ENCODE peak calls at places on chromosomes 2 and 18, in seven cellular contexts. One of them, this sample, is unnamed.
A peak's percentile ranks its signal among the peaks of the same experiment; 100 is the strongest.

GRCh38 chr2:58516695-58517094 is 275.6 kb upstream of the FANCL start:
- DNase-seq in lower lobe of right lung: no peak
- DNase-seq in body of pancreas: no peak
- DNase-seq in sigmoid colon: no peak
- DNase-seq in ovary: no peak
- DNase-seq in heart right ventricle: no peak
- DNase-seq in SJSA1: no peak
- DNase-seq in this sample: no peak

GRCh38 chr18:34647251-34647650 is 62.8 kb upstream of the DTNA start:
- DNase-seq in sigmoid colon: no peak
- DNase-seq in heart right ventricle: no peak
- DNase-seq in lower lobe of right lung: no peak
- DNase-seq in ovary: no peak
- DNase-seq in SJSA1: no peak
- DNase-seq in body of pancreas: no peak
- DNase-seq in this sample: no peak

GRCh38 chr18:2143666-2144065 is 427.6 kb downstream of the METTL4 start:
- DNase-seq in heart right ventricle: no peak
- DNase-seq in lower lobe of right lung: no peak
- DNase-seq in ovary: no peak
- DNase-seq in sigmoid colon: no peak
- DNase-seq in SJSA1: no peak
- DNase-seq in body of pancreas: no peak
- DNase-seq in this sample: no peak

GRCh38 chr2:227780981-227781630 is 32.5 kb upstream of the CCL20 start:
- DNase-seq in SJSA1: no peak
- DNase-seq in lower lobe of right lung: no peak
- DNase-seq in body of pancreas: no peak
- DNase-seq in sigmoid colon: no peak
- DNase-seq in ovary: no peak
- DNase-seq in heart right ventricle: no peak
- DNase-seq in this sample: no peak

GRCh38 chr2:220129427-220129826 is 502.0 kb downstream of the SLC4A3 start:
- DNase-seq in lower lobe of right lung: no peak
- DNase-seq in heart right ventricle: no peak
- DNase-seq in ovary: no peak
- DNase-seq in sigmoid colon: no peak
- DNase-seq in SJSA1: no peak
- DNase-seq in body of pancreas: no peak
- DNase-seq in this sample: no peak

GRCh38 chr2:37590119-37590571 is 81.3 kb downstream of the CDC42EP3 start:
- DNase-seq in sigmoid colon: no peak
- DNase-seq in SJSA1: peak; percentile 87
- DNase-seq in lower lobe of right lung: no peak
- DNase-seq in heart right ventricle: no peak
- DNase-seq in body of pancreas: no peak
- DNase-seq in ovary: no peak
- DNase-seq in this sample: peak; percentile 33

GRCh38 chr2:231250146-231250545 is 51.7 kb downstream of the ARMC9 start:
- DNase-seq in body of pancreas: no peak
- DNase-seq in lower lobe of right lung: no peak
- DNase-seq in sigmoid colon: no peak
- DNase-seq in heart right ventricle: no peak
- DNase-seq in SJSA1: no peak
- DNase-seq in ovary: no peak
- DNase-seq in this sample: no peak

GRCh38 chr2:11534746-11535484 is 1.1 kb downstream of the GREB1 start:
- DNase-seq in ovary: no peak
- DNase-seq in body of pancreas: no peak
- DNase-seq in lower lobe of right lung: no peak
- DNase-seq in sigmoid colon: no peak
- DNase-seq in SJSA1: no peak
- DNase-seq in heart right ventricle: no peak
- DNase-seq in this sample: no peak

GRCh38 chr2:205748660-205749059 is 66.4 kb downstream of the NRP2 start:
- DNase-seq in SJSA1: no peak
- DNase-seq in sigmoid colon: no peak
- DNase-seq in lower lobe of right lung: no peak
- DNase-seq in ovary: no peak
- DNase-seq in heart right ventricle: no peak
- DNase-seq in body of pancreas: no peak
- DNase-seq in this sample: no peak

GRCh38 chr18:57837917-57838548 is 34.9 kb upstream of the ATP8B1 start:
- DNase-seq in SJSA1: no peak
- DNase-seq in sigmoid colon: no peak
- DNase-seq in heart right ventricle: no peak
- DNase-seq in lower lobe of right lung: no peak
- DNase-seq in ovary: no peak
- DNase-seq in body of pancreas: no peak
- DNase-seq in this sample: no peak

DNA sequence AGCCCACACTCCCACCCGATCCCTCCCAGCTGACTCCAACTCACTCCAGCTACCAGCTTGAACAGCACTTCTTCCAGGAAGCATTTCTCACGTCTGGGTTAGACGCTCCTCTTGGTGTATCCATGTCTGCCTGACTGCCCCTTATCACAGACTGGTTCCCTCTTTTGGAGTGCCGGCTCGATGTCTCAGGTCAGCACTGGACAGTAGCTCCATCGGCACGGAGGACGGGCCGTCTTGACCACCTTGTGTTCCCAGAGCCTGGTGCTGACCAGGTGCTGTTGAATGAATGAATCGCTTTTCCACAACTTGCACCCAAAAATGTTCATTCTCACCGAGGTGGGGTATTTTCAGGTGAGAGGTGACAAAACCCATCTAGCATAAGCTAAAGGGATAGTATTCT is 71.8 kb downstream of the LBH start:
- DNase-seq in heart right ventricle: no peak
- DNase-seq in sigmoid colon: no peak
- DNase-seq in body of pancreas: no peak
- DNase-seq in lower lobe of right lung: no peak
- DNase-seq in ovary: no peak
- DNase-seq in SJSA1: no peak
- DNase-seq in this sample: no peak
- H3K4me1 ChIP-seq in heart right ventricle: peaks cover 33% of the 10 kb centered on the region
- H3K4me1 ChIP-seq in sigmoid colon: no peaks in the 10 kb centered on the region
- H3K4me1 ChIP-seq in body of pancreas: peaks cover 19% of the 10 kb centered on the region
- H3K4me1 ChIP-seq in lower lobe of right lung: peaks cover 17% of the 10 kb centered on the region
- H3K4me1 ChIP-seq in ovary: peaks cover 4% of the 10 kb centered on the region
- H3K4me1 ChIP-seq in SJSA1: peaks cover 34% of the 10 kb centered on the region
- H3K4me1 ChIP-seq in this sample: peaks cover 30% of the 10 kb centered on the region

GRCh38 chr2:235665656-235666239 is 171.9 kb downstream of the AGAP1 start:
- DNase-seq in heart right ventricle: no peak
- DNase-seq in lower lobe of right lung: no peak
- DNase-seq in ovary: no peak
- DNase-seq in sigmoid colon: peak; percentile 79
- DNase-seq in SJSA1: no peak
- DNase-seq in body of pancreas: peak; percentile 46
- DNase-seq in this sample: peak; percentile 65
- H3K4me3 ChIP-seq in heart right ventricle: peak overlapping the region; percentile 1
- H3K4me3 ChIP-seq in lower lobe of right lung: peak overlapping the region; percentile 25
- H3K4me3 ChIP-seq in ovary: no peak overlapping the region
- H3K4me3 ChIP-seq in sigmoid colon: peak overlapping the region; percentile 43
- H3K4me3 ChIP-seq in SJSA1: no peak overlapping the region
- H3K4me3 ChIP-seq in body of pancreas: no peak overlapping the region
- H3K4me3 ChIP-seq in this sample: peak overlapping the region; percentile 52

GRCh38 chr2:174587607-174588006 is 10.0 kb downstream of the WIPF1 start:
- DNase-seq in ovary: no peak
- DNase-seq in body of pancreas: no peak
- DNase-seq in SJSA1: no peak
- DNase-seq in sigmoid colon: no peak
- DNase-seq in lower lobe of right lung: no peak
- DNase-seq in heart right ventricle: no peak
- DNase-seq in this sample: peak; percentile 16

GRCh38 chr2:174590346-174590745 is 7.3 kb downstream of the WIPF1 start:
- DNase-seq in lower lobe of right lung: no peak
- DNase-seq in ovary: no peak
- DNase-seq in SJSA1: no peak
- DNase-seq in body of pancreas: no peak
- DNase-seq in sigmoid colon: no peak
- DNase-seq in heart right ventricle: no peak
- DNase-seq in this sample: no peak

GRCh38 chr2:174589334-174589733 is 8.3 kb downstream of the WIPF1 start:
- DNase-seq in lower lobe of right lung: no peak
- DNase-seq in heart right ventricle: no peak
- DNase-seq in sigmoid colon: no peak
- DNase-seq in body of pancreas: no peak
- DNase-seq in SJSA1: no peak
- DNase-seq in ovary: no peak
- DNase-seq in this sample: no peak

GRCh38 chr2:174586896-174587295 is 10.7 kb downstream of the WIPF1 start:
- DNase-seq in sigmoid colon: no peak
- DNase-seq in ovary: no peak
- DNase-seq in body of pancreas: no peak
- DNase-seq in heart right ventricle: no peak
- DNase-seq in lower lobe of right lung: no peak
- DNase-seq in SJSA1: no peak
- DNase-seq in this sample: no peak

DNA sequence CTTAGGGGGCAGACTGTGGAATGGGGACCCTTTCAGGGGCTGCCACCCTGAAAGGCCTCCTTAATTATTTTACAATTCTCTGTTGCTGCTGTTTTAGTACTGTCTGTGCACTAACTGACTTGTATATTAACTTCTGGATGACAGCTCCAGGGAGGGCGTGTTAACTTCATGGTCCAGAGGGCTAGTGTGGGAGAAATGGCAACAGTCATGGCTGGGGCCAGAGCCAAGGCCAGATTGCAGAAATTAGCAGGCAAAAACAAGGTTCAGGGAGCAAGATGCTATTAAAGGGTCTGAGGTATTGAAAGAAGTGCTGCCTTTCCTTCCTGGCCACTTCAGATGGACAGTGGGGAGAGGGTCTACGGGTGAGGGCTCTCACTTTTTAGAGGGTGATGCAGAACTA is 9.1 kb downstream of the WIPF1 start:
- DNase-seq in SJSA1: no peak
- DNase-seq in body of pancreas: no peak
- DNase-seq in ovary: no peak
- DNase-seq in sigmoid colon: no peak
- DNase-seq in lower lobe of right lung: no peak
- DNase-seq in heart right ventricle: no peak
- DNase-seq in this sample: no peak
- H3K27ac ChIP-seq in SJSA1: no peak overlapping the region
- H3K27ac ChIP-seq in body of pancreas: no peak overlapping the region
- H3K27ac ChIP-seq in ovary: no peak overlapping the region
- H3K27ac ChIP-seq in sigmoid colon: no peak overlapping the region
- H3K27ac ChIP-seq in lower lobe of right lung: no peak overlapping the region
- H3K27ac ChIP-seq in heart right ventricle: peak overlapping the region; percentile 98
- H3K27ac ChIP-seq in this sample: no peak overlapping the region

GRCh38 chr2:217830807-217831206 is 172.0 kb downstream of the TNS1 start:
- DNase-seq in body of pancreas: no peak
- DNase-seq in lower lobe of right lung: no peak
- DNase-seq in sigmoid colon: no peak
- DNase-seq in heart right ventricle: no peak
- DNase-seq in ovary: no peak
- DNase-seq in SJSA1: no peak
- DNase-seq in this sample: no peak

GRCh38 chr2:217832987-217833386 is 169.8 kb downstream of the TNS1 start:
- DNase-seq in heart right ventricle: no peak
- DNase-seq in body of pancreas: no peak
- DNase-seq in sigmoid colon: no peak
- DNase-seq in SJSA1: no peak
- DNase-seq in ovary: no peak
- DNase-seq in lower lobe of right lung: peak; percentile 38
- DNase-seq in this sample: no peak

GRCh38 chr2:217830061-217830460 is 172.7 kb downstream of the TNS1 start:
- DNase-seq in lower lobe of right lung: no peak
- DNase-seq in ovary: no peak
- DNase-seq in sigmoid colon: no peak
- DNase-seq in body of pancreas: no peak
- DNase-seq in heart right ventricle: no peak
- DNase-seq in SJSA1: no peak
- DNase-seq in this sample: no peak

GRCh38 chr2:217832115-217832514 is 170.7 kb downstream of the TNS1 start:
- DNase-seq in SJSA1: no peak
- DNase-seq in sigmoid colon: no peak
- DNase-seq in lower lobe of right lung: no peak
- DNase-seq in heart right ventricle: no peak
- DNase-seq in ovary: no peak
- DNase-seq in body of pancreas: peak; percentile 38
- DNase-seq in this sample: no peak

DNA sequence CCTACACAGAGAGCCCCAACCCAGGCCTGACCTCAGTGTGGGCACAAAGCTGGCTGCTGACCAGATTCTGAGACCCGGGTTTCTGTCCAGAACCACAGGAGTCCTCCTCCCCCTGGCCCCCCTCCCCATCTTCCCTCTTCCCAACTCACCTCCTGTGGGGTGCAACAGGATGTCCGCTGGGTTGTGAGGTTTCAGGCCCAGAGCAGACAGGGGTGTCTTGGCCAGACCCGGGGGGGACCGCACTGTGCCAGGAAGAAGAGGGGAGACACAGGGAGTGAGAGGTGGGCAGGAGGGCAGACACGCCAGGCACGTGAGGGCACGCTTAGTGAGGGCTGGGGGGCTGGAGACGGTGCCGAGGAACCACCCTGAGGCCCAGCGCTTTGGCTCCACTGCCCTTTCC is 171.5 kb downstream of the TNS1 start:
- DNase-seq in sigmoid colon: no peak
- DNase-seq in SJSA1: no peak
- DNase-seq in lower lobe of right lung: no peak
- DNase-seq in heart right ventricle: no peak
- DNase-seq in ovary: no peak
- DNase-seq in body of pancreas: no peak
- DNase-seq in this sample: no peak
- H3K4me1 ChIP-seq in sigmoid colon: no peaks in the 10 kb centered on the region
- H3K4me1 ChIP-seq in SJSA1: peaks cover 7% of the 10 kb centered on the region
- H3K4me1 ChIP-seq in lower lobe of right lung: peaks cover 59% of the 10 kb centered on the region
- H3K4me1 ChIP-seq in heart right ventricle: peaks cover 98% of the 10 kb centered on the region
- H3K4me1 ChIP-seq in ovary: peaks cover 14% of the 10 kb centered on the region
- H3K4me1 ChIP-seq in body of pancreas: peaks cover 14% of the 10 kb centered on the region
- H3K4me1 ChIP-seq in this sample: peaks cover 5% of the 10 kb centered on the region

DNA sequence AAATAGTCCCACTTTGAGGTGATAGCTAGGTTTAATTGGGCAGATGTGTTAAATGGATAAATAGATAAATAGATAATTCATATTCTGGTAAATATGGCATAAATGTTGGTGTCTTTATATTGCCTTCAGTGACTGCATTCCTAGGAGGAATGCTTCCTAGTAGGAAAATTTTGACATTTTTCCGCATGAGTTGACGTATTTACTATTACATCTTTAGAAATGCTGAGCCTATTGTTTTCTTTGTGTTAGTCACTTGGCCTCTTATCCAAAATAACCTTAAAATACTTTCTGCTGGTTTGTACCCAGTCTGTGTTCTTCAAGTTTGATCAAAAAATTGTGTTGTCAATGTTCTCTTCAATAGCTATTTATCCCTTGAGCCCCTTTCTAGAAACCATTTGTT is 495.6 kb upstream of the ZEB2 start:
- DNase-seq in sigmoid colon: no peak
- DNase-seq in ovary: no peak
- DNase-seq in body of pancreas: no peak
- DNase-seq in SJSA1: no peak
- DNase-seq in lower lobe of right lung: no peak
- DNase-seq in heart right ventricle: no peak
- DNase-seq in this sample: no peak
- H3K4me3 ChIP-seq in sigmoid colon: no peak overlapping the region
- H3K4me3 ChIP-seq in ovary: no peak overlapping the region
- H3K4me3 ChIP-seq in body of pancreas: no peak overlapping the region
- H3K4me3 ChIP-seq in SJSA1: no peak overlapping the region
- H3K4me3 ChIP-seq in lower lobe of right lung: no peak overlapping the region
- H3K4me3 ChIP-seq in heart right ventricle: no peak overlapping the region
- H3K4me3 ChIP-seq in this sample: no peak overlapping the region

GRCh38 chr2:20212871-20213503 is 11.9 kb downstream of the SDC1 start:
- DNase-seq in ovary: peak; percentile 85
- DNase-seq in body of pancreas: peak; percentile 59
- DNase-seq in sigmoid colon: no peak
- DNase-seq in lower lobe of right lung: peak; percentile 85
- DNase-seq in SJSA1: no peak
- DNase-seq in heart right ventricle: no peak
- DNase-seq in this sample: no peak
- H3K27ac ChIP-seq in ovary: no peak overlapping the region
- H3K27ac ChIP-seq in body of pancreas: peak overlapping the region; percentile 49
- H3K27ac ChIP-seq in sigmoid colon: no peak overlapping the region
- H3K27ac ChIP-seq in lower lobe of right lung: peak overlapping the region; percentile 67
- H3K27ac ChIP-seq in SJSA1: no peak overlapping the region
- H3K27ac ChIP-seq in heart right ventricle: no peak overlapping the region
- H3K27ac ChIP-seq in this sample: no peak overlapping the region